ENCODE peak calls at places on chromosome 6, in four cellular contexts. W is PC-3, Q is neural progenitor cell, J is HCT116. E is an unnamed sample.

GRCh38 chr6:17865798-17866725 is 121.4 kb downstream of the KIF13A start:
- DNase-seq in Q (no peak), J (peak), W (peak), E (peak)

GRCh38 chr6:96340164-96340563 is 181.4 kb upstream of the UFL1 start:
- DNase-seq in W (no peak), J (no peak), Q (no peak), E (no peak)

GRCh38 chr6:73965408-73966145 is 269.6 kb downstream of the CD109 start:
- DNase-seq in W (no peak), J (no peak), Q (no peak), E (no peak)

GRCh38 chr6:139593081-139593480 is 218.6 kb upstream of the CITED2 start:
- DNase-seq in J (no peak), W (peak), Q (no peak), E (no peak)

GRCh38 chr6:16764188-16764950 is 3.1 kb upstream of the ATXN1 start:
- DNase-seq in Q (no peak), W (peak), J (no peak), E (peak)

GRCh38 chr6:135030532-135031178 is 24.0 kb downstream of the HBS1L start:
- DNase-seq in W (no peak), J (no peak), Q (no peak), E (peak)

GRCh38 chr6:41051873-41052272 is 1.1 kb upstream of the APOBEC2 start:
- DNase-seq in J (no peak), W (no peak), Q (no peak), E (no peak)

GRCh38 chr6:14175031-14175430 is 57.5 kb downstream of the CD83 start:
- DNase-seq in Q (no peak), J (no peak), W (no peak), E (no peak)

GRCh38 chr6:75381878-75382633 is 97.5 kb upstream of the TMEM30A start:
- DNase-seq in Q (no peak), W (no peak), J (no peak), E (no peak)

GRCh38 chr6:159174263-159174974 is 5.2 kb downstream of the FNDC1 start:
- DNase-seq in Q (peak), J (peak), W (peak), E (peak)

DNA sequence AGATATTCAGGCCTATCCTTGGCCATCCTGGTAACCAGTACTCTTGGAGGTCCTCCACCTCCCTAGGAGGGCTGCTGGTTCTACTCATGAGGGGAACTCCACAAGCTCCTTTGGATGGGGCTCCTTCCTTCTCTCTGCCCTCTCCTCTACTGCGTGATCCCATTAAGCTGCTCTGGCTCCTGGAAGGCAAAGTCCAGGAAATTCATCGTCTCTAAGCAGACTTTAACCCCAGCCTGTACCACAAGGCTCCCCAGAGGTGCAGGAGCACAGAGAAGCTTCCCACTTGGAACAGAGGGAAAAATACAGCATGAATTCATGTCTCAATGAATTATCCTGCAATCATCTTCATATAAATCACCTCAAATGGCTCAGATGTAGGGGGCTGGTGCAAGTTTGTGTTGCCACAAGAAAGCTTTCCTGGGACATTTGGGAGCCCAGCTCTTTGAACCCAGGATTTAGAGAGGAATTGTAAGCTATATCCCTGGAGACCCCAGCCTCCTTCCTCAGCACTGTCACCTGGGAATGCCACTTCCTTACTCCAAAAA is 355.4 kb downstream of the CDC5L start:
- DNase-seq in W (no peak), Q (no peak), J (no peak), E (no peak)
- TF ChIP-seq EZH2phosphoT487 in W (no peak), Q (no peak), J (no peak), E (no peak)

DNA sequence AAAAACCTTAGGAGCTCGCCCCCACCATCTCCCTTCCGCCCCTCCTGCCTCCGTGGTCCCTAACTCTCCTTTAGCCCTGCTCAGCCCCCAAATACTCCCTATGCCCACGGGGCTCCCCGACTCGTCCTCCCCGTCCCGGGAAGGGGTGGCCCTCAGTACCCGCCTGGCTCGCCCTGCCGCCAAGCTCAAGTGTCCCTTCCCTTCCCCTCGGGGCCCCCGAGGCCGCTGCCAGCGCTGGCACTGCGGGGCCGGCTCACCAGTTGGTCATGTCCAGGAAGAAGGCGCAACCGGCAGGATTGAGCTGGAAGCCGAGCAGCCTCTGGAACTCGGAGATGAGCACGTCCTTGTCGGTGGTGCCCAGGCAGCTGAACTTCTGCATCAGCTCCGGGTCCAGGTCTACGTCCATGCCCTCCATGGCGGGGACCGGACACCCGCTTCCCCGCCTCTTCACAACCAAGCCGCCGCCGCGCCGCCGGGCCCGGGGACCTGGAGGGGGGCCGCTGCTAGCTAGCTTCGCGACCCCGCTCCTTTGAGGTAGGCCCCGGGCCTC is 303 bp downstream of the ILRUN start:
- DNase-seq in Q (no peak), J (no peak), W (peak), E (peak)
- H3K27ac ChIP-seq in Q (no peak), J (peak), W (peak), E (peak)

GRCh38 chr6:106727480-106728153 is 98.2 kb downstream of the QRSL1 start:
- DNase-seq in W (no peak), Q (no peak), J (no peak), E (peak)
- H3K9ac ChIP-seq in W (no peak), Q (no peak), J (no peak), E (no peak)

DNA sequence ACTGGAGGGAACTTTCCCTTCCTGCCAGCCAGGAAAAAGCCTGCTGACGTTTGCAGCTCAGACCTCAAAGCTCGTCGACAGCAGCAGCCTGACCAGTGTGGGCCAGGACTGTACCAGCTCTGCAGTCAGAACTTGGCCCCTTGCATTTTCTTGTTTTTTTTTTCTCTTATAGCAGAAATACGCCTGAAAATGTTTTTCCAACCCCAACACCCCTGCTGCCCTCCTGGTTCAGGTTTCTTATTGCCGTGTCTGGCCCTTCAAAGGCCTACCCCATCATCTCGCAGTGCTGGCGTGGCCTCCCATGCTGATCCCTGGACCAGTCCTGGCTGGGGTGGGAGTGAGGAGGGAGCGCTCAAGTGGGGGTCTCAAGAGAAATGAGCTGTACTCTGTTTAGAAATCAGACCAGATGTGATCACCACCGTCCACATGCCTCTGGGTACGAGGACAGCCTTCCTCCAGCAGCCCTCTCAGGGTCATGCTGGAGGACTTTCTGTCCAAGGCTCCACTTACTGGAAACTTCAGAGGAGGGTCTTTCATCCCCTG is 169.0 kb downstream of the FOXC1 start:
- DNase-seq in J (no peak), W (no peak), Q (no peak), E (no peak)
- TF ChIP-seq EZH2phosphoT487 in J (no peak), W (no peak), Q (no peak), E (no peak)

DNA sequence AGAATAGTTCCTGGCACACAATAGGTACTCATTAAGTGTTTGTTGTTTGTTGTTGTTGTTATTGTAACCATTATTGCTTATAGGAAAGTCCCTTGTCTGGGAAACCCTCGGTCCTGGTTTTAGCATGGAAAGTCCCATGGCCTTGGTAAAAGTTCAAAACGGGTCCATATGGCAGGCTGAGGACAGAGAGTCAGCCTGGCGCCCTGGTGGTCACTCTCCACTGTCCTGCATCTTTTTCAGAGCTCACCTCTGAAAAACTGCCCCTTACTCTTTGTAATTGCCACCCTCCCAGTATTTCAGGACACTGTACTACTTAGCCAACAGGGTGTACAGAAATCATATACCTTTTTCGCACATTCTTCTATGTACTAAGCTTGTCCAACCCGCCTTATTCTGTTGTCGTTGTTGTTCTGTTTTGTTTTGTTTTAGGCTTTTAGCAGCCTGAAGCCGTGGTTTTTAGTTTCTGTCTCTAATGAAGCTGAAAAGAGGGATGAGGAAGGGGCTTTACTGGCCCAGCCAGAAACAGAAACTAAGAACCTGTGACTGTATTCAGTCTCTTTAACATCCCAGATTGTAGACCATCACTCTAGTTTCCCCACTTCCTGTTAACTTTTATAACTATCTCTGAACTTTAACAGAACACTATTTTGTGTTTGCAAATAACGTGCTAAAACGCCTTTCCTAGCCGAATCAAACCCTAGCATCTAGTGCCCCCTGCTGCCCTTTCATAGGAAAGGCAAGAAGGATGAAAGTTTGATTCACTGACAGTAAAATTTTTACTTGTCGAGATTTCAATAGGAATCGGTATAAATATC is 7.6 kb upstream of the TMEM14A start:
- DNase-seq in W (peak), Q (peak), J (peak), E (peak)
- H3K27ac ChIP-seq in W (no peak), Q (no peak), J (no peak), E (peak)

GRCh38 chr6:36871686-36872085 is 2.9 kb downstream of the PPIL1 start:
- DNase-seq in Q (no peak), W (no peak), J (no peak), E (no peak)

GRCh38 chr6:36865835-36866234 is 8.8 kb downstream of the PPIL1 start:
- DNase-seq in W (no peak), J (no peak), Q (no peak), E (no peak)

GRCh38 chr6:36862848-36863382 is 11.7 kb downstream of the PPIL1 start:
- DNase-seq in W (no peak), J (no peak), Q (no peak), E (no peak)

GRCh38 chr6:36863670-36864540 is 10.7 kb downstream of the PPIL1 start:
- DNase-seq in W (no peak), J (no peak), Q (peak), E (no peak)

DNA sequence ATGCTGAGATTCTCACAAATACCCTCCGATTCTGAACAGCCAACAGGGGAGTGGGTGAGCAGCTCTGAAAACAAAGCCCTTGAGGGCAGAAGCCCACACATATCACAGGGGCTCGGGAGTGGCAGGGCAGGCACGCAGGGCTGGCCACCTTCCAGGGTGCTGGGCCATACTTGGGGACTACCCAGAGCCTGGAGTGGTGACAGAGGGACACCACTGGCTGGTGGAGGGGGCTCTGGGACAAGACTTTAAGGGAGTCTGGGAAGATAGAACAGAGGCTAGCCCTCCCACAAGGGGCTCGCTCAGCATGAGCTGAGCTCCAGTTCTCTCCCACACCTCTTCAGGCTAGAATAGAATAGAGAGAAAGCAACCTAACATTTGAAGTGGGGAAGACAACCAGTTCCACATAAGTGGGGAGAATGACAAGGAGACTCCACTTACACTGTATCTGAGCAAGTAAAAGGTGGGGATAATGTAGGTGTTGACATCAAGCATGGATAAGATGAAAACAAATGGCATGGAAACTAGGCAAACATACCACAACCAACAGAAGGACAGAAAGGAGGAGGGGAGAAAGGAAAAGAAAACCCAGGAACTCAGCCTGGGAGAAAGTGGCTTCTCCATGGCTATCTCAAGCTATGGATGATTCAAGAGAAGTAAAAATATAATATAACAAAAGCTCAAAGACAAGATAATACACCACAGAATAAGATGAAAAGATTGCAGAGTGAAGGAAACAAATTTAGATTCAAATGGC is 7.0 kb downstream of the PPIL1 start:
- DNase-seq in W (no peak), Q (no peak), J (no peak), E (no peak)
- H3K9ac ChIP-seq in W (no peak), Q (no peak), J (no peak), E (no peak)

DNA sequence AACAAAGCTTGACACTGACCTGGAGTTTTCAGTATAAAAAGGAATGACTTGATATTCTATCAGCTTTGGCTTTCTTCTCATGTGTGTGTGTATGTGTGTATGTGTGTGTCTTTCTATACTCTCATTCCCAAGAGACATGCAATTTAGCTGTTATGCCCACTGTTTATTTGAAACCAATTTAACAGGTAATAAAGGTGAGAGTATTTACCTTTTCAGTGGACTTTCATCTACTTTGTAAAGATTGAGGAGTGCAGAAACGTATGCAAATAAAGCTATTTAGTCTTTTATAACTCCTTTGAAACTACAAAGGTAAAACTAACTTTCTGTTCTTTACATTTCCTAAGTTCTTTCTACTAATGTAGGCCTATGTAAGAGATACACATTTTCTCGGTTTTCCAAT is 103.5 kb upstream of the HS3ST5 start:
- DNase-seq in J (no peak), Q (no peak), W (no peak), E (no peak)
- TF ChIP-seq EZH2phosphoT487 in J (no peak), Q (no peak), W (no peak), E (no peak)

GRCh38 chr6:125918681-125919566 is 37.6 kb upstream of the HINT3 start:
- DNase-seq in J (no peak), Q (no peak), W (peak), E (peak)
- H3K27ac ChIP-seq in J (no peak), Q (no peak), W (peak), E (peak)